ENCODE peak calls at places on chromosomes 4 and X, in nine cellular contexts. One of them, this sample, is unnamed.

GRCh38 chr4:8308856-8309771 is 39.6 kb downstream of the HTRA3 start:
- DNase-seq in activated CD8-positive, alpha-beta memory T cell treated with anti-CD3 and anti-CD28 coated beads for 1 hour: no peak
- DNase-seq in T follicular helper cell: no peak
- DNase-seq in NAMALWA: no peak
- DNase-seq in COR-L47: no peak
- DNase-seq in EL: no peak
- DNase-seq in HCEC 1CT: no peak
- DNase-seq in GM04503: no peak
- DNase-seq in foreskin melanocyte: no peak
- DNase-seq in this sample: no peak

GRCh38 chrX:150536455-150537116 is 31.8 kb upstream of the MTM1 start:
- DNase-seq in NAMALWA: peak; percentile 9
- DNase-seq in EL: no peak
- DNase-seq in activated CD8-positive, alpha-beta memory T cell treated with anti-CD3 and anti-CD28 coated beads for 1 hour: no peak
- DNase-seq in T follicular helper cell: no peak
- DNase-seq in GM04503: no peak
- DNase-seq in COR-L47: no peak
- DNase-seq in foreskin melanocyte: no peak
- DNase-seq in HCEC 1CT: no peak
- DNase-seq in this sample: no peak

GRCh38 chr4:4488405-4489404 is 53.1 kb downstream of the STX18 start:
- DNase-seq in COR-L47: peak; percentile 54
- DNase-seq in HCEC 1CT: peak; percentile 41
- DNase-seq in foreskin melanocyte: peak; percentile 60
- DNase-seq in EL: peak; percentile 73
- DNase-seq in activated CD8-positive, alpha-beta memory T cell treated with anti-CD3 and anti-CD28 coated beads for 1 hour: peak; percentile 15
- DNase-seq in GM04503: no peak
- DNase-seq in NAMALWA: peak; percentile 90
- DNase-seq in T follicular helper cell: peak; percentile 55
- DNase-seq in this sample: peak; percentile 13

GRCh38 chrX:45309096-45309495 is 108.4 kb upstream of the DIPK2B start:
- DNase-seq in NAMALWA: no peak
- DNase-seq in HCEC 1CT: peak; percentile 47
- DNase-seq in GM04503: no peak
- DNase-seq in foreskin melanocyte: no peak
- DNase-seq in EL: no peak
- DNase-seq in COR-L47: no peak
- DNase-seq in T follicular helper cell: no peak
- DNase-seq in activated CD8-positive, alpha-beta memory T cell treated with anti-CD3 and anti-CD28 coated beads for 1 hour: no peak
- DNase-seq in this sample: no peak

GRCh38 chr4:187786190-187786589 is 209.4 kb upstream of the ZFP42 start:
- DNase-seq in foreskin melanocyte: no peak
- DNase-seq in GM04503: no peak
- DNase-seq in HCEC 1CT: no peak
- DNase-seq in T follicular helper cell: no peak
- DNase-seq in EL: no peak
- DNase-seq in activated CD8-positive, alpha-beta memory T cell treated with anti-CD3 and anti-CD28 coated beads for 1 hour: no peak
- DNase-seq in COR-L47: no peak
- DNase-seq in NAMALWA: no peak
- DNase-seq in this sample: no peak

GRCh38 chrX:40945366-40945713 is 139.9 kb upstream of the USP9X start:
- DNase-seq in foreskin melanocyte: no peak
- DNase-seq in NAMALWA: no peak
- DNase-seq in T follicular helper cell: no peak
- DNase-seq in GM04503: no peak
- DNase-seq in EL: peak; percentile 65
- DNase-seq in activated CD8-positive, alpha-beta memory T cell treated with anti-CD3 and anti-CD28 coated beads for 1 hour: no peak
- DNase-seq in COR-L47: no peak
- DNase-seq in HCEC 1CT: peak; percentile 82
- DNase-seq in this sample: peak; percentile 93

GRCh38 chrX:119512145-119512800 is 44.0 kb downstream of the SLC25A5 start:
- DNase-seq in GM04503: peak; percentile 11
- DNase-seq in activated CD8-positive, alpha-beta memory T cell treated with anti-CD3 and anti-CD28 coated beads for 1 hour: no peak
- DNase-seq in T follicular helper cell: no peak
- DNase-seq in foreskin melanocyte: peak; percentile 29
- DNase-seq in HCEC 1CT: peak; percentile 63
- DNase-seq in EL: peak; percentile 66
- DNase-seq in COR-L47: peak; percentile 70
- DNase-seq in NAMALWA: peak; percentile 62
- DNase-seq in this sample: peak; percentile 23

GRCh38 chr4:154088741-154089140 is 299.9 kb upstream of the SFRP2 start:
- DNase-seq in foreskin melanocyte: no peak
- DNase-seq in activated CD8-positive, alpha-beta memory T cell treated with anti-CD3 and anti-CD28 coated beads for 1 hour: no peak
- DNase-seq in NAMALWA: no peak
- DNase-seq in HCEC 1CT: no peak
- DNase-seq in GM04503: no peak
- DNase-seq in EL: no peak
- DNase-seq in COR-L47: no peak
- DNase-seq in T follicular helper cell: no peak
- DNase-seq in this sample: no peak

GRCh38 chr4:149961876-149962597 is 116.2 kb upstream of the DCLK2 start:
- DNase-seq in T follicular helper cell: no peak
- DNase-seq in HCEC 1CT: peak; percentile 50
- DNase-seq in EL: peak; percentile 49
- DNase-seq in activated CD8-positive, alpha-beta memory T cell treated with anti-CD3 and anti-CD28 coated beads for 1 hour: no peak
- DNase-seq in COR-L47: no peak
- DNase-seq in GM04503: no peak
- DNase-seq in foreskin melanocyte: no peak
- DNase-seq in NAMALWA: no peak
- DNase-seq in this sample: no peak

GRCh38 chrX:24979081-24979480 is 36.7 kb downstream of the ARX start:
- DNase-seq in GM04503: no peak
- DNase-seq in COR-L47: no peak
- DNase-seq in activated CD8-positive, alpha-beta memory T cell treated with anti-CD3 and anti-CD28 coated beads for 1 hour: no peak
- DNase-seq in EL: peak; percentile 4
- DNase-seq in NAMALWA: no peak
- DNase-seq in HCEC 1CT: peak; percentile 4
- DNase-seq in foreskin melanocyte: no peak
- DNase-seq in T follicular helper cell: no peak
- DNase-seq in this sample: no peak

GRCh38 chr4:3721627-3722026 is 44.6 kb upstream of the ADRA2C start:
- DNase-seq in activated CD8-positive, alpha-beta memory T cell treated with anti-CD3 and anti-CD28 coated beads for 1 hour: no peak
- DNase-seq in foreskin melanocyte: no peak
- DNase-seq in T follicular helper cell: no peak
- DNase-seq in GM04503: no peak
- DNase-seq in HCEC 1CT: no peak
- DNase-seq in COR-L47: no peak
- DNase-seq in NAMALWA: no peak
- DNase-seq in EL: no peak
- DNase-seq in this sample: no peak

GRCh38 chr4:86972997-86973396 is 38.2 kb downstream of the AFF1 start:
- DNase-seq in T follicular helper cell: no peak
- DNase-seq in NAMALWA: no peak
- DNase-seq in GM04503: no peak
- DNase-seq in COR-L47: no peak
- DNase-seq in EL: peak; percentile 1
- DNase-seq in activated CD8-positive, alpha-beta memory T cell treated with anti-CD3 and anti-CD28 coated beads for 1 hour: no peak
- DNase-seq in HCEC 1CT: no peak
- DNase-seq in foreskin melanocyte: no peak
- DNase-seq in this sample: no peak

GRCh38 chr4:111362891-111363290 is 740.0 kb upstream of the PITX2 start:
- DNase-seq in T follicular helper cell: no peak
- DNase-seq in foreskin melanocyte: no peak
- DNase-seq in COR-L47: peak; percentile 24
- DNase-seq in GM04503: peak; percentile 98
- DNase-seq in activated CD8-positive, alpha-beta memory T cell treated with anti-CD3 and anti-CD28 coated beads for 1 hour: no peak
- DNase-seq in NAMALWA: no peak
- DNase-seq in HCEC 1CT: no peak
- DNase-seq in EL: peak; percentile 0
- DNase-seq in this sample: no peak

GRCh38 chrX:54931107-54931506 is 10.5 kb downstream of the TRO start:
- DNase-seq in activated CD8-positive, alpha-beta memory T cell treated with anti-CD3 and anti-CD28 coated beads for 1 hour: no peak
- DNase-seq in foreskin melanocyte: no peak
- DNase-seq in T follicular helper cell: no peak
- DNase-seq in HCEC 1CT: no peak
- DNase-seq in EL: no peak
- DNase-seq in NAMALWA: no peak
- DNase-seq in COR-L47: no peak
- DNase-seq in GM04503: no peak
- DNase-seq in this sample: no peak